ENCODE peak calls at places on chromosomes 2 and 18, in seven cellular contexts. M, K, F, J, A, S and Y are unnamed samples.

GRCh38 chr18:58180738-58181353 is 136.8 kb downstream of the NEDD4L start:
- DNase-seq in M (peak), K (peak), F (peak), J (no peak), A (peak), S (peak), Y (no peak)

GRCh38 chr2:172095905-172096660 is 6.6 kb downstream of the DLX2 start:
- DNase-seq in M (peak), K (peak), F (no peak), J (no peak), A (peak), S (peak), Y (no peak)

GRCh38 chr2:119879502-119879901 is 119.8 kb downstream of the PTPN4 start:
- DNase-seq in M (no peak), K (no peak), F (no peak), J (no peak), A (no peak), S (no peak), Y (peak)

GRCh38 chr2:222050981-222051380 is 247.8 kb downstream of the PAX3 start:
- DNase-seq in M (no peak), K (no peak), F (no peak), J (no peak), A (no peak), S (no peak), Y (no peak)

GRCh38 chr2:23546913-23547312 is 161.9 kb downstream of the KLHL29 start:
- DNase-seq in M (no peak), K (no peak), F (no peak), J (no peak), A (no peak), S (no peak), Y (no peak)

GRCh38 chr18:1006965-1007364 is 102.3 kb downstream of the ADCYAP1 start:
- DNase-seq in M (no peak), K (no peak), F (no peak), J (no peak), A (no peak), S (no peak), Y (no peak)

GRCh38 chr2:189022492-189022891 is 48.3 kb downstream of the COL3A1 start:
- DNase-seq in M (no peak), K (no peak), F (peak), J (no peak), A (peak), S (no peak), Y (no peak)

GRCh38 chr18:13611616-13612110 is 114.7 kb downstream of the FAM210A start:
- DNase-seq in M (no peak), K (no peak), F (peak), J (no peak), A (peak), S (no peak), Y (no peak)

GRCh38 chr2:240464514-240465241 is 29.2 kb downstream of the GPC1 start:
- DNase-seq in M (no peak), K (no peak), F (no peak), J (no peak), A (no peak), S (no peak), Y (no peak)

GRCh38 chr18:37334494-37335125 is 231.0 kb downstream of the CELF4 start:
- DNase-seq in M (no peak), K (peak), F (peak), J (no peak), A (peak), S (no peak), Y (no peak)

GRCh38 chr2:135637456-135638087 is 104.1 kb upstream of the UBXN4 start:
- DNase-seq in M (no peak), K (no peak), F (no peak), J (no peak), A (no peak), S (peak), Y (no peak)

GRCh38 chr2:186575302-186575701 is 14.6 kb upstream of the ITGAV start:
- DNase-seq in M (no peak), K (no peak), F (peak), J (peak), A (peak), S (no peak), Y (peak)

GRCh38 chr18:79940814-79941472 is 10.5 kb downstream of the SLC66A2 start:
- DNase-seq in M (no peak), K (no peak), F (no peak), J (no peak), A (no peak), S (no peak), Y (no peak)

GRCh38 chr2:233312874-233313273 is 5.3 kb downstream of the SAG start:
- DNase-seq in M (no peak), K (no peak), F (no peak), J (no peak), A (no peak), S (peak), Y (no peak)

GRCh38 chr2:227180286-227180685 is 15.9 kb downstream of the COL4A3 start:
- DNase-seq in M (no peak), K (no peak), F (no peak), J (no peak), A (no peak), S (no peak), Y (no peak)

GRCh38 chr2:74261204-74261864 is 62.9 kb downstream of the MTHFD2 start:
- DNase-seq in M (no peak), K (peak), F (peak), J (no peak), A (peak), S (no peak), Y (no peak)

GRCh38 chr2:3079959-3080948 is 297.4 kb downstream of the EIPR1 start:
- DNase-seq in M (no peak), K (no peak), F (no peak), J (no peak), A (no peak), S (no peak), Y (no peak)

GRCh38 chr2:207768168-207768890 is 1.4 kb downstream of the FZD5 start:
- DNase-seq in M (peak), K (peak), F (peak), J (no peak), A (peak), S (peak), Y (no peak)

GRCh38 chr2:120825370-120826259 is 89.9 kb downstream of the GLI2 start:
- DNase-seq in M (no peak), K (no peak), F (peak), J (no peak), A (peak), S (no peak), Y (no peak)

GRCh38 chr2:235463893-235464292 is 29.9 kb upstream of the AGAP1 start:
- DNase-seq in M (no peak), K (no peak), F (no peak), J (no peak), A (no peak), S (no peak), Y (no peak)

GRCh38 chr2:110114007-110114591 is 1.5 kb downstream of the MALL start:
- DNase-seq in M (no peak), K (no peak), F (peak), J (no peak), A (no peak), S (no peak), Y (no peak)

GRCh38 chr2:120205901-120206581 is 17.2 kb downstream of the TMEM185B start:
- DNase-seq in M (peak), K (peak), F (no peak), J (no peak), A (peak), S (no peak), Y (no peak)

GRCh38 chr18:50917021-50917420 is 38.1 kb downstream of the ME2 start:
- DNase-seq in M (no peak), K (no peak), F (peak), J (no peak), A (peak), S (no peak), Y (no peak)

GRCh38 chr18:22606563-22607283 is 189.0 kb upstream of the CTAGE1 start:
- DNase-seq in M (no peak), K (peak), F (no peak), J (no peak), A (peak), S (no peak), Y (no peak)

GRCh38 chr2:14903709-14904374 is 271.3 kb downstream of the LRATD1 start:
- DNase-seq in M (peak), K (peak), F (no peak), J (no peak), A (peak), S (peak), Y (no peak)

GRCh38 chr2:165633431-165633830 is 160.6 kb downstream of the GALNT3 start:
- DNase-seq in M (no peak), K (peak), F (no peak), J (no peak), A (no peak), S (no peak), Y (no peak)

GRCh38 chr2:229489016-229489415 is 217.9 kb upstream of the PID1 start:
- DNase-seq in M (no peak), K (no peak), F (peak), J (no peak), A (peak), S (no peak), Y (no peak)

GRCh38 chr2:168180483-168180882 is 66.9 kb downstream of the STK39 start:
- DNase-seq in M (no peak), K (no peak), F (no peak), J (no peak), A (no peak), S (no peak), Y (no peak)

GRCh38 chr2:72921866-72922265 is 4.5 kb downstream of the EMX1 start:
- DNase-seq in M (no peak), K (no peak), F (no peak), J (no peak), A (no peak), S (no peak), Y (no peak)

GRCh38 chr2:106570316-106570715 is 83.2 kb downstream of the CD8B2 start:
- DNase-seq in M (no peak), K (no peak), F (no peak), J (no peak), A (no peak), S (no peak), Y (no peak)

GRCh38 chr18:59906203-59906602 is 6.4 kb downstream of the PMAIP1 start:
- DNase-seq in M (no peak), K (no peak), F (no peak), J (no peak), A (no peak), S (no peak), Y (no peak)

GRCh38 chr2:101692037-101692436 is 5.5 kb upstream of the MAP4K4 start:
- DNase-seq in M (no peak), K (no peak), F (no peak), J (no peak), A (no peak), S (no peak), Y (no peak)

GRCh38 chr18:52442686-52443085 is 102.7 kb downstream of the DCC start:
- DNase-seq in M (no peak), K (no peak), F (no peak), J (no peak), A (no peak), S (no peak), Y (no peak)

GRCh38 chr2:160228141-160228963 is 28.3 kb upstream of the ITGB6 start:
- DNase-seq in M (no peak), K (no peak), F (peak), J (peak), A (peak), S (no peak), Y (peak)

GRCh38 chr2:232576995-232577394 is 26.5 kb downstream of the EIF4E2 start:
- DNase-seq in M (no peak), K (no peak), F (peak), J (no peak), A (peak), S (no peak), Y (no peak)

GRCh38 chr2:181076666-181077065 is 96.3 kb downstream of the UBE2E3 start:
- DNase-seq in M (no peak), K (no peak), F (no peak), J (no peak), A (no peak), S (no peak), Y (no peak)

GRCh38 chr18:44835555-44836156 is 155.0 kb downstream of the SETBP1 start:
- DNase-seq in M (no peak), K (peak), F (no peak), J (no peak), A (no peak), S (no peak), Y (no peak)

GRCh38 chr18:9708057-9708881 is at the start of gene RAB31:
- DNase-seq in M (peak), K (peak), F (peak), J (no peak), A (peak), S (peak), Y (no peak)

GRCh38 chr2:121263996-121264715 is 20.8 kb downstream of the TFCP2L1 start:
- DNase-seq in M (no peak), K (no peak), F (no peak), J (no peak), A (no peak), S (no peak), Y (no peak)

DNA sequence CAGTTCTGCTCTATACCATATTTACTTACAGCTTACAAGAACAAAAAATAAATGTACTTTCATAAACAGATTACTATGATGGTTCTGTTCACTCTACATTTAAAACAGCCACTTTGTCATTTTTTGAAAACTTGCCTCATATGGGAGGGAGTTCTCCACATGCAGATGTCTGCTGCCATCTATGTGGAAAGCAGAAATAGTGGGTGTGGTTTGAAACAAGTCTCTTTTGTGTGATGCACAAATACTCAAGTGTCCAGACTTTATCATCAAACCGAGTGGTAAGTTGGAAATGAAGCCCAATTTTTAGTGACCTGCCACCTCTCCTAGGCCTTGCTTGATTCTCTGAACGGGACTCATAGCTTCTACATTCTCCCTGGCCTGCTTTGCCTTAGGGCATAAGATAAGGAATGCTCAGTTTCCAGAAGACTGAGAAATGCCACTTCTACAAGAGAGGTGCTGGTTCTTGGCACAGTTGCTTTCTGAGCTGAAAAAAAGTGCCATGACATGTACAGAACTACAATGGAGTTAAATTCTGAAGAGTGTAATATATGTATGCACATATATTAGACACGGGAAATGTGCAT is 221.1 kb downstream of the SLC8A1 start:
- DNase-seq in M (no peak), K (no peak), F (peak), J (no peak), A (peak), S (no peak), Y (no peak)
- TF ChIP-seq CTCF in M (no peak), K (no peak), F (no peak), J (no peak), A (no peak), S (no peak), Y (no peak)

GRCh38 chr18:54444309-54444914 is 86.7 kb downstream of the C18orf54 start:
- DNase-seq in M (peak), K (peak), F (peak), J (no peak), A (peak), S (peak), Y (peak)
- TF ChIP-seq CTCF in M (peak), K (peak), F (peak), J (peak), A (peak), S (peak), Y (peak)

DNA sequence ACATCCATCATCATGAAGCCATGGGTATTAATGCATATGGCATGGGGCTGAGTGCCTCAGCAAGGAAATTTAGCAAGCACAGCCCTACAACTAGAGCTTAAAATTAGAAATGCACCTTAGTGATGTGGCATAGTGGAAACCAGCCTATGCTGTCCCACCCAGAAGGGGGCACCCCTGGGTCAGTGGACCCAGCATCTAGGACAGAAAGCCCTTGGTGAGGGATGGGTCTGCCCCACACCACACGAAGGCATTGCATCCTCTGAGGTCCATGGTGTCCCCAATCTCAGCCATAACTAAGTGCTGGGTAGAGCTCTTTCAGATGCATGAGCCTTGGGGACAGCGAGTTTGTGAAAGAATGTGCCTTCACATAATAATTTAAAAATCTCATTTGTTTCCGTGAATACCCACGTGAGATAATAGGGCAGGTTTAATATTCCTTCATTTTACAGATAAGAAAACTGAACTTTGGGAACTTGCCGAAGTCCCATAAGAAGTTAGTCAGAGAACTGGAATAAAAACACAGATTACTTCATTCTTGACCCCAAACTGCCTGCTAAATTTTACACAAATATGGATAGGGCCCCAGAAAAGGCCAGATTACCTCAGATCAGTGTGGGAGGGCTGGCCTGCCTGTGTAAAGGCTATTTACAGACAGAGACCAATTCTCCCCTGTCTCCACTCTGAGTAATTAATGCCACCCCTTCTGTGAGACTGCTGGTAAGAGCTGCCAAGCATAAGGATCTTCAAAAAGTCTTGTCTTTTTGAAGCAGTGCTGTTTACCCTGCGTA is 139.0 kb downstream of the MGAT5 start:
- DNase-seq in M (no peak), K (no peak), F (no peak), J (no peak), A (peak), S (no peak), Y (no peak)
- TF ChIP-seq CTCF in M (no peak), K (no peak), F (no peak), J (no peak), A (peak), S (no peak), Y (no peak)

DNA sequence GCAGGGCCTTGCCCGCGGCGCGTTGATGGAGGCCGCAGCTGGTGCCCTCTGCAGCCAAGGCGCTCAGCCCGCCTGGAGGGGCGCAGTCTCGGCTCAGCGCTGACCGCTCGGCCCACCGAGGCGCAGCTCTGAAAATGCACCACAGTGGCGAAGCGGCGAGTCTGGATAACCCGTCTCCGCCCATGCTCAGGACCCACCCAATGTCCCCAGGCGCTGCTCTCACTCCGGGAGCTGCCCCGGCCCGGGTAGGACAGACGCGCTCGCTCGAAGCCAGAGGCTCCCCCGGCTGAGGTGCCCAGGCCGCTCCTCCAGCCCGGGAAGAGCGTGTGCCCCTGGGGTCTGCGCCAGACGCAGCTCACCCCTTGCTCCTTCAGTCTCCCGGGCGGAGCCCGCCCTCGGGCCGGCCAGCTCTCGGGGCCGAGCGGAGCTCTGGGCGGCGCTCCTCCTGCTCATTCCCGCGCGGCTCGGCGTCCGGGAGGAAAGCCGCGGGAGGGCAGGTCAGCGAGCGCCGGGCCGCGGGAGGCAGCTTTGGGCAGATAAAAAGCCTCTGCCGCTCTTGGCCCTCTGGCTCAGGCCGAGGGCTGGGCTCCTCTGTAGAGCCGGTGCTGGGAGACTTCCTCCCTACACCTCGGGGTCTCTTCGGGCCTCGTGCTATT is 1.6 kb upstream of the TBR1 start:
- DNase-seq in M (peak), K (peak), F (peak), J (no peak), A (peak), S (peak), Y (no peak)
- TF ChIP-seq CTCF in M (peak), K (peak), F (peak), J (no peak), A (no peak), S (no peak), Y (no peak)